ENCODE peak calls at places on chromosomes 4 and X, in seven cellular contexts. D, R, S, T, V, P and W are unnamed samples.
A peak's percentile ranks its signal among the peaks of the same experiment; 100 is the strongest.

GRCh38 chr4:174537634-174538033 is 15.3 kb upstream of the HPGD start:
- DNase-seq in V (no peak), R (no peak), T (no peak), D (no peak), S (no peak), P (no peak), W (no peak)

GRCh38 chr4:24598025-24598424 is 13.7 kb upstream of the DHX15 start:
- DNase-seq in P (peak; percentile 58), R (no peak), S (no peak), V (no peak), D (no peak), T (no peak), W (no peak)

GRCh38 chrX:130834149-130834548 is 68.9 kb downstream of the ENOX2 start:
- DNase-seq in D (no peak), R (no peak), S (no peak), T (no peak), V (no peak), P (no peak), W (no peak)

GRCh38 chr4:74287164-74287563 is 21.1 kb upstream of the EPGN start:
- DNase-seq in P (no peak), V (no peak), T (no peak), R (no peak), S (no peak), D (no peak), W (no peak)

GRCh38 chr4:133130171-133130570 is 18.9 kb upstream of the PCDH10 start:
- DNase-seq in V (no peak), D (no peak), R (no peak), S (no peak), T (no peak), P (no peak), W (no peak)

GRCh38 chr4:26826721-26827120 is 33.9 kb upstream of the STIM2 start:
- DNase-seq in S (no peak), T (peak; percentile 63), P (no peak), R (no peak), V (no peak), D (peak; percentile 66), W (no peak)

GRCh38 chrX:16067886-16068515 is 55.4 kb upstream of the GRPR start:
- DNase-seq in R (no peak), S (no peak), D (no peak), V (no peak), T (no peak), P (no peak), W (no peak)

GRCh38 chrX:37701588-37701987 is 16.0 kb downstream of the XK start:
- DNase-seq in V (no peak), D (no peak), R (no peak), T (no peak), P (no peak), S (no peak), W (no peak)

GRCh38 chr4:98938386-98938785 is 9.5 kb upstream of the EIF4E start:
- DNase-seq in P (no peak), D (no peak), T (no peak), R (no peak), V (peak; percentile 7), S (no peak), W (no peak)

GRCh38 chr4:72311291-72311690 is 257.7 kb downstream of the ADAMTS3 start:
- DNase-seq in T (no peak), S (no peak), R (no peak), V (no peak), D (no peak), P (no peak), W (no peak)

GRCh38 chr4:16745009-16745408 is 153.4 kb downstream of the LDB2 start:
- DNase-seq in R (no peak), V (no peak), T (no peak), P (no peak), D (peak; percentile 53), S (no peak), W (no peak)

GRCh38 chr4:125728568-125728967 is 413.8 kb downstream of the FAT4 start:
- DNase-seq in V (no peak), S (no peak), R (no peak), D (no peak), P (no peak), T (no peak), W (peak; percentile 92)

GRCh38 chr4:766559-767283 is 59.2 kb downstream of the CPLX1 start:
- DNase-seq in R (no peak), S (no peak), T (no peak), D (no peak), P (no peak), V (no peak), W (no peak)